ENCODE peak calls at places on chromosomes 2 and 18, in four cellular contexts. X is K562, H is GM12878, N is HepG2. Y is an unnamed sample.

GRCh38 chr2:169925968-169926367 is 98.7 kb downstream of the UBR3 start:
- DNase-seq in X (peak; percentile 73), H (no peak), N (no peak), Y (no peak)

GRCh38 chr2:73985318-73986084 is 791 bp downstream of the TET3 start:
- DNase-seq in X (peak; percentile 73), H (no peak), N (peak; percentile 31), Y (no peak)

GRCh38 chr2:39513641-39514094 is 76.6 kb upstream of the MAP4K3 start:
- DNase-seq in X (peak; percentile 74), H (peak; percentile 51), N (peak; percentile 83), Y (peak; percentile 35)

GRCh38 chr18:37421349-37422080 is 144.1 kb downstream of the CELF4 start:
- DNase-seq in X (no peak), H (no peak), N (no peak), Y (no peak)

GRCh38 chr2:96258393-96259022 is 7.3 kb downstream of the TMEM127 start:
- DNase-seq in X (no peak), H (no peak), N (no peak), Y (no peak)

GRCh38 chr2:36707050-36707449 is 10.5 kb downstream of the VIT start:
- DNase-seq in X (no peak), H (no peak), N (no peak), Y (no peak)

GRCh38 chr2:42009657-42010580 is 37.9 kb upstream of the PKDCC start:
- DNase-seq in X (no peak), H (no peak), N (no peak), Y (no peak)

GRCh38 chr2:152466925-152467676 is 132.1 kb downstream of the FMNL2 start:
- DNase-seq in X (no peak), H (peak; percentile 74), N (no peak), Y (no peak)

GRCh38 chr2:111148225-111148873 is 27.6 kb downstream of the BCL2L11 start:
- DNase-seq in X (peak; percentile 66), H (no peak), N (no peak), Y (no peak)

GRCh38 chr2:58571181-58571852 is 330.2 kb upstream of the FANCL start:
- DNase-seq in X (peak; percentile 66), H (peak; percentile 7), N (peak; percentile 50), Y (peak; percentile 56)

GRCh38 chr2:25294573-25295462 is 46.9 kb downstream of the DNMT3A start:
- DNase-seq in X (no peak), H (no peak), N (no peak), Y (no peak)

GRCh38 chr2:160060297-160060696 is 2.1 kb downstream of the PLA2R1 start:
- DNase-seq in X (no peak), H (no peak), N (no peak), Y (no peak)

GRCh38 chr18:73646772-73647171 is 500.9 kb downstream of the FBXO15 start:
- DNase-seq in X (no peak), H (no peak), N (no peak), Y (no peak)

GRCh38 chr2:189143930-189144329 is 35.6 kb downstream of the COL5A2 start:
- DNase-seq in X (no peak), H (no peak), N (no peak), Y (no peak)

GRCh38 chr2:36163520-36164239 is 191.9 kb upstream of the CRIM1 start:
- DNase-seq in X (no peak), H (no peak), N (no peak), Y (no peak)

GRCh38 chr2:20916604-20917286 is 93.8 kb upstream of the LDAH start:
- DNase-seq in X (no peak), H (no peak), N (peak; percentile 74), Y (no peak)

GRCh38 chr18:47944972-47945843 is 14.7 kb upstream of the SMAD2 start:
- DNase-seq in X (peak; percentile 12), H (no peak), N (peak; percentile 2), Y (no peak)

GRCh38 chr2:16684676-16685339 is 19.2 kb upstream of the CYRIA start:
- DNase-seq in X (no peak), H (no peak), N (no peak), Y (no peak)

GRCh38 chr2:225694664-225695063 is 295.2 kb downstream of the NYAP2 start:
- DNase-seq in X (no peak), H (no peak), N (no peak), Y (no peak)

DNA sequence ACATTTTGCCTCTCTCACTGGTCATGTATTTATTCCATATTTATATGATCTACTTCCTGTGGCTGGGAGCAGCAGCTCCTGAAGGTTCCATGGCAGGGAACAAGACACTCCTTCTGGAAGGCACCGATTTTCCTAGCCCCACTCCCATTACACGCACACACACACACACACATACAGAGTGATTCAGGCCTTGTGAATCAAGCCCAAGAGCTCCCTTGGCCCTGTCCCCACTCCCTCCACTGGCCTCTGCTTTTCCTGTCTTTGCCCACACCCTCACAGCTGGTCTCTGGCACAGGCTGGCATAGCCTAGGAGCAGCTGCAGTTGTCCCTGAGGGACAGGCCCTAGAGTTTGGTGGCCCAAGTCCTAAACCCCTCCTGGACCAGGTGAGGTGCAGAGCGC is 201.7 kb downstream of the NAPG start:
- DNase-seq in X (no peak), H (no peak), N (no peak), Y (no peak)
- TF ChIP-seq CBFB in X (no peak), H (no peak), N (no peak), Y (no peak)

GRCh38 chr18:50981381-50981780 is 13.5 kb downstream of the ELAC1 start:
- DNase-seq in X (no peak), H (no peak), N (no peak), Y (no peak)
- TF ChIP-seq ETV6 in X (no peak), H (no peak), N (no peak), Y (no peak)

DNA sequence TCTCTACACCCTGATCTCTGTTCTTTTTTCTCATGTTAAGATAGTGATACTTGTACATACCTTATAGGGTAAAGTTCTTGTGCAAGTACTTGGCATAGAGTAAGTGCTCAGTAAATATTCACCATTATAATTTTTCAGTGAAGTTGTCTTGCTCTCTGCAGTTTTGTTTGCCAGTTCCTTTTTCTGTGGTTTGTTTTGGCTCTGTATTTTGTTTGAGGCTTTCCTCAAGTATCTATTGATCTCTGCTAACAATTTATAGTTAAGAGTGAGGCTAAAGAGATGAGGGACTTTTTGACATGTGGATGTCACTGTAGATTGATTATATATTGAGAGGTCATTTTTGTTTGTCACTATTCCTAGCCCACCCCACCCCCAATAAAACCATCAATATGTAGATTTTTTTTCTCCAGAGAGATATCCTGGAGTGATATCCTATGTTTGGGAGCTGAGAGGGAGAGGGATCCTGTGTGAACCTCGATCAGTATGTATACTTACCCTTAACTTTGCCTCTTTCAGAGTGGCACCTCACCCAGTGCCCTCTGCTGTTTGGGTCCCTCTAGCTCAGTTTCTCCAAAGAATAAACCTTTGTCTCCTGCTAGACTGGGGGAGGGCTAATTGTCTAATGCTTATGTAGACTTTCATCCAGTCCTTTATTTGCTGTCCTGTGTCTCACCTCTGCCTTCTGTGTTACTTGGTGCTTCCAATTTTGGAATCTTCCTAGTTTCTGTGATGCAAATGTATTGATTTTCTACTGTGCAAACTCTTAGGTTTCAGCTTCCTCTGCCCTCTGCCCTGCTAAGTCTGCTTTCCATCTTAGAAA is 48.2 kb downstream of the MTX2 start:
- DNase-seq in X (no peak), H (no peak), N (peak; percentile 76), Y (no peak)
- TF ChIP-seq TCF7 in X (no peak), H (no peak), N (no peak), Y (no peak)

DNA sequence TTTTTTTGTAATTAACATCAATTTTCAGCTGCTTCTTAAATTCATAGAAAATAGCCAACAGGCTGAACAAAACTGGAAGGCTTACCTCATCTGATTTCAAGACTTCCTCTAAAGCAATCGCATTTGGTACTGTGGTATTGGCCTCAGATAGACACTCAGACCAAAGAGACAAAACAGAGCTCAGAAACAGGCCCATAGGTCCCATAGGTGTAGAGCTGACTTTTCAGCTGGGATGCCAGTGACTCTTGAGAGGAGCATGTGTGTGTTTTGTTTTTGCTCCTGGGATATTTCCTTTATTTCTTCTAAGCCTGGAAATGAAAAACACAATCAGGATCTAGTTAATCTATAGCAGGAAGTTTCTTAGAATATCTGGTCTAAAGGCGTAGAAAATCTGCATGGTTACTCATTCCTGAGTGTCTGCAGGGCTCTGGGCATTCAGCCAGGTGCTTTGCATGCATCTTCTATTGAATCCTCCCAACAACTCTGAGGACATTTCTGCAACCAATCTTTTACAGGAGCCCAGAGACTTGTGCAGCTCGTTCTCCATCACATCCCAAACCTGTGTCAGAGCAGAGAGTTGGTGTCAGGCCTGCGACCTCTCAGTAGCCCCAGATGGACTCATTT is 190.8 kb downstream of the RTP5 start:
- DNase-seq in X (no peak), H (no peak), N (no peak), Y (no peak)
- TF ChIP-seq CBFB in X (no peak), H (no peak), N (no peak), Y (no peak)

GRCh38 chr2:4898706-4899105 is 793.5 kb upstream of the SOX11 start:
- DNase-seq in X (no peak), H (no peak), N (no peak), Y (no peak)
- TF ChIP-seq ETV6 in X (no peak), H (no peak), N (no peak), Y (no peak)

GRCh38 chr2:210162466-210163124 is 8.6 kb downstream of the KANSL1L start:
- DNase-seq in X (no peak), H (no peak), N (no peak), Y (no peak)
- TF ChIP-seq TCF7 in X (no peak), H (no peak), N (no peak), Y (no peak)

GRCh38 chr18:67519582-67519981 is 3.1 kb upstream of the DSEL start:
- DNase-seq in X (no peak), H (no peak), N (no peak), Y (no peak)

GRCh38 chr18:67516432-67517223 is at the start of gene DSEL:
- DNase-seq in X (peak; percentile 93), H (peak; percentile 20), N (peak; percentile 74), Y (peak; percentile 99)

GRCh38 chr18:67518566-67518965 is 2.0 kb upstream of the DSEL start:
- DNase-seq in X (no peak), H (no peak), N (no peak), Y (no peak)

GRCh38 chr18:67517224-67517765 is 775 bp upstream of the DSEL start:
- DNase-seq in X (no peak), H (no peak), N (no peak), Y (no peak)

GRCh38 chr18:67520276-67521035 is 3.9 kb upstream of the DSEL start:
- DNase-seq in X (no peak), H (no peak), N (no peak), Y (no peak)
- TF ChIP-seq CBFB in X (no peak), H (no peak), N (no peak), Y (no peak)

GRCh38 chr2:234853739-234854138 is 98.1 kb upstream of the SH3BP4 start:
- DNase-seq in X (no peak), H (no peak), N (no peak), Y (no peak)
- TF ChIP-seq ETV6 in X (no peak), H (no peak), N (no peak), Y (no peak)

Y was measured in WTC11.